ENCODE peak calls at places on chromosomes 11 and 22, in four cellular contexts. Q is A549, P is brain microvascular endothelial cell, F is stomach. N is an unnamed sample.

GRCh38 chr11:8330416-8330815 is 66.7 kb upstream of the LMO1 start:
- DNase-seq in P (no peak), Q (no peak), F (no peak), N (no peak)

GRCh38 chr11:126310229-126310991 is 6.5 kb downstream of the DCPS start:
- DNase-seq in P (peak; percentile 66), F (peak; percentile 74), Q (peak; percentile 63), N (peak; percentile 67)

GRCh38 chr11:2517386-2518064 is 72.7 kb downstream of the KCNQ1 start:
- DNase-seq in F (peak; percentile 16), Q (no peak), P (no peak), N (peak; percentile 12)

GRCh38 chr11:44306469-44307244 is 3.3 kb downstream of the ALX4 start:
- DNase-seq in Q (no peak), P (no peak), F (no peak), N (no peak)

GRCh38 chr11:1927151-1928037 is 7.9 kb downstream of the TNNT3 start:
- DNase-seq in F (no peak), P (no peak), Q (no peak), N (no peak)

GRCh38 chr11:130522284-130522961 is 74.0 kb downstream of the ADAMTS15 start:
- DNase-seq in F (peak; percentile 93), P (peak; percentile 93), Q (peak; percentile 79), N (no peak)

GRCh38 chr22:49943405-49943765 is 17.2 kb upstream of the PIM3 start:
- DNase-seq in P (no peak), Q (no peak), F (no peak), N (no peak)

GRCh38 chr11:47257518-47258316 is at the start of gene NR1H3:
- DNase-seq in Q (peak; percentile 64), P (peak; percentile 40), F (peak; percentile 79), N (peak; percentile 30)

GRCh38 chr11:2771758-2772466 is 72.1 kb upstream of the KCNQ1OT1 start:
- DNase-seq in Q (no peak), P (no peak), F (peak; percentile 19), N (peak; percentile 4)

GRCh38 chr22:49663311-49663711 is 164.4 kb downstream of the BRD1 start:
- DNase-seq in P (no peak), F (no peak), Q (no peak), N (no peak)

GRCh38 chr22:43110927-43111623 is 525 bp downstream of the BIK start:
- DNase-seq in P (no peak), F (peak; percentile 76), Q (no peak), N (no peak)

GRCh38 chr22:47266329-47266728 is 503.9 kb downstream of the TBC1D22A start:
- DNase-seq in P (no peak), F (no peak), Q (no peak), N (no peak)

GRCh38 chr22:22705328-22706100 is 61.1 kb downstream of the GGTLC2 start:
- DNase-seq in Q (no peak), P (no peak), F (no peak), N (no peak)

GRCh38 chr11:123576501-123576900 is 77.9 kb downstream of the SCN3B start:
- DNase-seq in F (no peak), Q (no peak), P (no peak), N (no peak)

GRCh38 chr11:129933866-129934265 is 38.5 kb upstream of the NFRKB start:
- DNase-seq in F (no peak), Q (no peak), P (no peak), N (no peak)

GRCh38 chr11:35555238-35555887 is 29.9 kb upstream of the PAMR1 start:
- DNase-seq in Q (no peak), P (no peak), F (no peak), N (no peak)

GRCh38 chr22:43101306-43101705 is 9.2 kb upstream of the BIK start:
- DNase-seq in P (no peak), Q (no peak), F (no peak), N (no peak)

GRCh38 chr11:117953029-117953671 is 23.9 kb upstream of the TMPRSS13 start:
- DNase-seq in P (no peak), F (no peak), Q (no peak), N (no peak)

GRCh38 chr11:131932584-131933360 is 562.4 kb downstream of the NTM start:
- DNase-seq in Q (no peak), P (no peak), F (no peak), N (no peak)

GRCh38 chr11:1896895-1897294 is 5.2 kb upstream of the PRR33 start:
- DNase-seq in F (no peak), Q (no peak), P (no peak), N (no peak)

GRCh38 chr11:1652778-1653540 is 23.4 kb downstream of the KRTAP5-5 start:
- DNase-seq in P (peak; percentile 41), F (peak; percentile 83), Q (peak; percentile 89), N (peak; percentile 82)

GRCh38 chr11:116193321-116194114 is 579.3 kb downstream of the BUD13 start:
- DNase-seq in P (peak; percentile 12), Q (peak; percentile 15), F (peak; percentile 67), N (no peak)
- TF ChIP-seq CTCF in P (peak; percentile 25), Q (no peak), F (no peak), N (no peak)

GRCh38 chr11:66335531-66336233 is 552 bp downstream of the RIN1 start:
- DNase-seq in Q (no peak), P (peak; percentile 62), F (no peak), N (no peak)
- TF ChIP-seq CTCF in Q (no peak), P (peak; percentile 30), F (no peak), N (no peak)

GRCh38 chr11:104096900-104097299 is 60.5 kb downstream of the DDI1 start:
- DNase-seq in Q (no peak), F (no peak), P (no peak), N (no peak)

GRCh38 chr11:104098132-104098531 is 61.7 kb downstream of the DDI1 start:
- DNase-seq in P (no peak), Q (no peak), F (no peak), N (no peak)

GRCh38 chr11:104093426-104094280 is 57.2 kb downstream of the DDI1 start:
- DNase-seq in F (no peak), P (no peak), Q (no peak), N (no peak)

GRCh38 chr11:104094576-104094975 is 58.1 kb downstream of the DDI1 start:
- DNase-seq in P (no peak), F (no peak), Q (no peak), N (no peak)

GRCh38 chr11:104095791-104096190 is 59.4 kb downstream of the DDI1 start:
- DNase-seq in P (no peak), Q (no peak), F (no peak), N (no peak)
- TF ChIP-seq CTCF in P (no peak), Q (no peak), F (no peak), N (no peak)

GRCh38 chr11:114343493-114343892 is 47.3 kb downstream of the NNMT start:
- DNase-seq in F (no peak), Q (no peak), P (no peak), N (no peak)

GRCh38 chr11:114343020-114343419 is 46.8 kb downstream of the NNMT start:
- DNase-seq in P (no peak), Q (no peak), F (no peak), N (no peak)

GRCh38 chr11:114344494-114344893 is 48.3 kb downstream of the NNMT start:
- DNase-seq in P (no peak), Q (no peak), F (no peak), N (no peak)

GRCh38 chr11:114346709-114347141 is 50.5 kb downstream of the NNMT start:
- DNase-seq in F (no peak), Q (no peak), P (no peak), N (no peak)

DNA sequence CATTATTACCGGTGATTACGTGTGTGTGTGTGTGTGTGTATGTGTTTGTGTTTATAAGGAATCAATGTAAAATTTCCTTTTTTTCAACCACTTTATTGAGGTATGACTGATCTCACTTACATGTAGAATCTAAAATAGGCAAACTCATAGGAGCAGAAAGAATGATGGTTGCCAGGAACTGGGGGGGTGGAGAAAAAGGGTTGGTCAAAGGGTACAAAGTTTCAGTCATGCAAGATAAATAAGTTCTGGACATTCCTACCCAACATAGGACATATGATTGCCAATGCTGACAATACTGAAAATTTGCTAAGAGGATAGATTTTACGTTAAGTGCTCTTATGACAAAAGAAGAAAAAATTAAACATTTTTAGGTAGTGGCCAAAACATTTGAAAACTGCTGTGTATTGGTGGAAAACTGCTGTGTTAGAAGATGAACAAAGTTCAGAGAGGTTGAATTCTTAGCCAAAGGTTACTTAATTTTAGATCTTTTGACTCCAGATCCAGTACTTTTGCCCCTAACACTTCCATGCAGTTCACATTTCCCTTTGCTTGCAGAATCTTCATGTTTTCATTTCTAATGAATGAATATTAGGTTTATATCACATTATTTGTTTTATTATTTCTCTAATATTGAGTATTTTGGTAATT is 49.5 kb downstream of the NNMT start:
- DNase-seq in F (no peak), P (no peak), Q (no peak), N (no peak)
- TF ChIP-seq CTCF in F (no peak), P (no peak), Q (no peak), N (no peak)